ENCODE peak calls at places on chromosomes 16 and 17, in six cellular contexts. D, G, O, H, P and Y are unnamed samples.

GRCh38 chr17:44387773-44388172 is 1.7 kb downstream of the ITGA2B start:
- DNase-seq in O (no peak), D (no peak), G (peak; percentile 30), H (no peak), P (no peak), Y (no peak)

GRCh38 chr16:30357085-30357714 is 2.1 kb upstream of the CD2BP2 start:
- DNase-seq in P (peak; percentile 20), O (no peak), H (peak; percentile 34), D (no peak), G (no peak), Y (no peak)

GRCh38 chr17:1197781-1198490 is 18.2 kb upstream of the ABR start:
- DNase-seq in G (no peak), P (no peak), H (peak; percentile 70), O (peak; percentile 21), D (peak; percentile 79), Y (peak; percentile 61)

GRCh38 chr17:18860161-18860972 is 2.4 kb downstream of the PRPSAP2 start:
- DNase-seq in P (peak; percentile 58), O (peak; percentile 26), D (no peak), H (no peak), G (no peak), Y (no peak)

GRCh38 chr16:70701036-70701435 is 15.2 kb upstream of the MTSS2 start:
- DNase-seq in G (no peak), O (no peak), P (no peak), D (no peak), H (no peak), Y (no peak)

GRCh38 chr17:44220211-44221071 is 966 bp upstream of the UBTF start:
- DNase-seq in G (peak; percentile 82), H (peak; percentile 84), O (peak; percentile 57), D (no peak), P (peak; percentile 44), Y (peak; percentile 76)

GRCh38 chr16:53864819-53865491 is 161.0 kb downstream of the FTO start:
- DNase-seq in O (peak; percentile 77), D (no peak), P (peak; percentile 24), G (no peak), H (no peak), Y (no peak)

GRCh38 chr16:53537591-53537990 is 34.6 kb upstream of the AKTIP start:
- DNase-seq in G (no peak), H (no peak), P (no peak), O (no peak), D (no peak), Y (no peak)

GRCh38 chr17:80815151-80815561 is 176.5 kb upstream of the CHMP6 start:
- DNase-seq in H (no peak), O (no peak), G (peak; percentile 59), D (no peak), P (no peak), Y (no peak)

GRCh38 chr17:57670769-57671545 is 74.1 kb downstream of the CCDC182 start:
- DNase-seq in H (no peak), P (no peak), G (peak; percentile 30), O (no peak), D (peak; percentile 43), Y (no peak)

GRCh38 chr17:50872710-50873424 is 6.7 kb upstream of the TOB1 start:
- DNase-seq in D (no peak), O (peak; percentile 63), H (no peak), P (peak; percentile 25), G (no peak), Y (peak; percentile 48)

GRCh38 chr17:63498621-63499195 is 21.8 kb downstream of the ACE start:
- DNase-seq in D (no peak), H (peak; percentile 15), O (peak; percentile 71), P (peak; percentile 92), G (no peak), Y (no peak)

GRCh38 chr16:13036600-13036999 is 135.2 kb downstream of the SHISA9 start:
- DNase-seq in D (no peak), P (peak; percentile 11), G (no peak), H (no peak), O (peak; percentile 22), Y (no peak)

GRCh38 chr16:24986512-24987303 is 28.5 kb downstream of the ARHGAP17 start:
- DNase-seq in P (peak; percentile 88), D (no peak), O (peak; percentile 91), G (no peak), H (no peak), Y (no peak)

GRCh38 chr16:89922477-89922883 is 662 bp upstream of the TUBB3 start:
- DNase-seq in H (peak; percentile 83), G (peak; percentile 96), D (peak; percentile 93), O (peak; percentile 92), P (peak; percentile 91), Y (peak; percentile 85)

GRCh38 chr16:89466920-89467319 is 23.4 kb downstream of the ANKRD11 start:
- DNase-seq in O (no peak), G (no peak), H (no peak), P (no peak), D (no peak), Y (no peak)

GRCh38 chr17:42493324-42493723 is 34.6 kb downstream of the ATP6V0A1 start:
- DNase-seq in P (no peak), O (no peak), H (no peak), D (no peak), G (no peak), Y (no peak)

DNA sequence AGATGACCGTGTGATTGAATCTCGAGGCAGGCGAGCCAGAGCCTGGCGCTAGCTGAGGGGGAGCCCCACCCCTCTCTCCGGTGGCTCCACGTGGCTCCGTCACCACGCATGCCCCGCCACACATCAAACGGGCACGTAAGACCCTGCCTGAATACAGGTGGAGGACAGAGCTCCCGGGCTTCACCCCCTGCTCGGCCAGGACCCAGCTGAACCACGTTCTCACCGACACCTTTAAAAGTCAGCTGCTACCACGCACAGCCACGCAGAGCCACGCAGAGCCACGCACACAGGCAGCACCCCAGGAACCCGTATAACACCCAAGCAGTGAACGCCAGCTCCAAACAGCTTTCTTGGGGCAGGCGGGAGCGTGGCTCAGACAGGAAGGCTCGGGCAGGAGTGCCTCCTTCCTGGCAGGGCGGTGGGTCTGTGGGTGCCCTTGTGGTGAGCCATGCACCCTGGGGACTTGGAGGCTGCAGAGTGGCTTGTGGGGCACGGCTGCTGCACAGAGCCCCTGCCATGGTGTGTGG is 4.4 kb downstream of the TMEM204 start:
- DNase-seq in P (no peak), D (no peak), H (no peak), G (no peak), O (no peak), Y (peak; percentile 49)
- H3K4me1 ChIP-seq in P (peaks cover 17% of the 10 kb centered on the region), D (peaks cover 77% of the 10 kb centered on the region), H (no peaks in the 10 kb centered on the region), G (no peaks in the 10 kb centered on the region), O (peaks cover 17% of the 10 kb centered on the region), Y (peaks cover under 1% of the 10 kb centered on the region)

DNA sequence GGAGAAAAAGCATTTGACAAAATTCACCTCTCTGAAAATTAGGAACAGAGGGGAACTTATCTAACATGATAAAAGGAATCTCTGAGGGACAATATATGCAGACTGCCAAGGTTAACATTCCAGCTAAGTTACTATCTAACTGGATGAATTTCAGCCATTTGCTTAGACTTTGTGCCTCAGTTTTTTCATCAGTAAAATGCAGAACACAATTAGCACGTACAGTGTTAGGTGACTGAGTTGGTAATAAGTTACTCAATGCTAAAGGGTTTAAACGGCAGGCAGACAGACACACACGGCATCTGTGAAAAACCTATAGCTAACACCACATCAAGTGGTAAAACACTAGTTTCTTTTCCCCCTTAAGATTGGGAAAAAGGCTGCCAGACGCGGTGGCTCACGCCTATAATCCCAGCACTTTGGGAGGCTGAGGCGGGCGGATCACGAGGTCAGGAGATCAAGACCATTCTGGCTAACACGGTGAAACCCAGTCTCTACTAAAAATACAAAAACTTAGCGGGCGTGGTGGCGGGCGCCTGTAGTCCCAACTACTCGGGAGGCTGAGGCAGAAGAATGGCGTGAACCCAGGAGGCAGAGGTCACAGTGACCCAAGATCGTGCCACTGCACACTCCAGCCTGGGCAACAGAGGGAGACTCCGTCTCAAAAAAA is 9.1 kb downstream of the CFDP1 start:
- DNase-seq in H (no peak), O (peak; percentile 18), P (no peak), D (no peak), G (no peak), Y (no peak)
- H3K4me3 ChIP-seq in H (no peak overlapping the region), O (no peak overlapping the region), P (no peak overlapping the region), D (no peak overlapping the region), G (no peak overlapping the region), Y (no peak overlapping the region)

GRCh38 chr16:85755929-85756768 is 5.3 kb upstream of the C16orf74 start:
- DNase-seq in P (peak; percentile 62), H (no peak), O (peak; percentile 47), D (no peak), G (no peak), Y (no peak)
- H3K27ac ChIP-seq in P (no peak overlapping the region), H (no peak overlapping the region), O (no peak overlapping the region), D (no peak overlapping the region), G (no peak overlapping the region), Y (no peak overlapping the region)

DNA sequence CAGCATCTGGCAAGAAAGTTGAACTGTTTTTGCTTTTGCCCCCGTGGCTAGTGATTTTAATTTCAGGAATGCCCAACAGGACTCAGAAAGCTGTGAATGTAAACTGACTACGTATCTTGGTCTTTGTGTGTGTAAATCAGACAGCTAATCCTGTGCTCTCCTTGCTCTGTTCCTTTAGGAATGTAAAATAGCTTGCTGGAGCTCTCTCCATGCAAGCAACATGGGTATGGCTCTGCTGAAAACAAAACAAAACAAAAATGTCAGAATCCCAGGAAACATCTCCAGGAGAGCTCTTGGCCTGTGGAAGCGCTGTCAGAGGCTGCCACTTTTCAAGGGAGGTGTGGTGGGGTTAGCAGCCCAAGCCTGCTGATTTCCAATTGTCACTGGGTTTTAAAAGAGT is 161.8 kb upstream of the NOG start:
- DNase-seq in D (no peak), P (peak; percentile 55), H (no peak), G (no peak), O (peak; percentile 15), Y (no peak)
- H3K4me1 ChIP-seq in D (no peaks in the 10 kb centered on the region), P (peaks cover 1% of the 10 kb centered on the region), H (no peaks in the 10 kb centered on the region), G (no peaks in the 10 kb centered on the region), O (no peaks in the 10 kb centered on the region), Y (no peaks in the 10 kb centered on the region)

DNA sequence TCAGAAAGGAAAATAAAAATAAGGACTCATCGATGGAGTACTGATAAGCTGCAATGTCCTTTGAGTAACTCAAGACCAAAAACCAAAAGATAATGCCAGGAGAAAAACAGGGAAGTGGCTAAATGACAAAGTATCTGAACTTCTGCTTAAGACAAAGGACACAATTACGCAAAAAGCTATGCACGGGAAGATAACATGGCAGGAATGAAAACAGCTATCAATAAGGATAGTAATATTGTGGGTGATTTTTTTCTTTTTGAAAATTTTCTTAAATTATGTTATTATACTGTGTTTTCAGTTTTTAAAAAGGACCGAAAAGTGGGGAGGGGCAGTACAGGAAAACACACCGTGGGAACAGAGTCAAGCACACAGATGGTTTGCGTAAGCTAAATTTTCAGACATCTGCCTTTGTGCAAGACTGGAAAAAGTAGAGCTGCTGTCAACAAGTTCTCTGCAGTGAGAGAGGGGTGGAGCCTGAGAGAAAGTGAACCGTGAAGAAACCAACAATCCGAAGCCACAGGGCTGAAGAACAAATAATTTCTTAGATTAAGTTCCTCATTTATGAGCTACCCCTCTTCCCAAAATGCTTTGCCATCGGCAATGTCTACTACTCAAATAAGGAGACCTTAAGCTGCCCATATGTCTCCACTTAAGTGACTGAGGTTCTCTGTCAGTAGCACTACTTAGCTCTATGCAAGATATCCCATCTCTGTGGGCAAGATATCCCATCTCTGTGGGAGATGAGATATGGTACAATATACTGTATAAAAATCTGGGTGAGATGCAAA is 99.9 kb upstream of the CORO6 start:
- DNase-seq in H (no peak), D (peak; percentile 79), O (peak; percentile 25), G (no peak), P (peak; percentile 73), Y (no peak)
- H3K4me3 ChIP-seq in H (no peak overlapping the region), D (peak overlapping the region; percentile 16), O (no peak overlapping the region), G (no peak overlapping the region), P (no peak overlapping the region), Y (peak overlapping the region; percentile 35)

GRCh38 chr16:81650982-81651562 is 128.0 kb upstream of the PLCG2 start:
- DNase-seq in D (peak; percentile 83), H (no peak), G (peak; percentile 89), P (no peak), O (peak; percentile 54), Y (peak; percentile 83)
- H3K27ac ChIP-seq in D (peak overlapping the region; percentile 50), H (no peak overlapping the region), G (no peak overlapping the region), P (no peak overlapping the region), O (no peak overlapping the region), Y (no peak overlapping the region)